ENCODE peak calls at places on chromosome 10, in ten cellular contexts. D is fibroblast of lung, T is PC-3, K is GM23248, U is neural progenitor cell, F is endothelial cell of umbilical vein, E is H9, R is IMR-90, O is astrocyte, C is mammary epithelial cell. V is an unnamed sample. For H4K20me1, the result is how much of the 10 kb centered on the place peaks cover.

GRCh38 chr10:29784175-29784773 is 149.5 kb upstream of the SVIL start:
- DNase-seq in R (peak), D (peak), U (no peak), C (peak), F (peak), K (peak), T (peak), O (peak), E (peak), V (no peak)

GRCh38 chr10:5196613-5197234 is at the start of gene AKR1C4:
- DNase-seq in D (no peak), F (no peak), R (no peak), E (no peak), K (no peak), T (no peak), O (no peak), U (no peak), C (no peak), V (no peak)

GRCh38 chr10:131177431-131178327 is 133.8 kb downstream of the TCERG1L start:
- DNase-seq in R (no peak), E (peak), D (no peak), U (no peak), K (no peak), T (no peak), O (no peak), C (no peak), F (no peak), V (no peak)

GRCh38 chr10:47325303-47326291 is 3.3 kb downstream of the GDF2 start:
- DNase-seq in D (no peak), C (no peak), T (no peak), O (no peak), K (no peak), R (no peak), U (no peak), E (no peak), F (no peak), V (no peak)

GRCh38 chr10:3482200-3482993 is 302.6 kb downstream of the KLF6 start:
- DNase-seq in C (peak), O (peak), R (peak), K (peak), D (peak), E (no peak), F (peak), T (peak), U (peak), V (peak)

GRCh38 chr10:114492351-114493037 is 88.2 kb upstream of the AFAP1L2 start:
- DNase-seq in R (peak), F (peak), E (no peak), T (no peak), U (no peak), K (no peak), C (no peak), O (peak), D (no peak), V (no peak)

GRCh38 chr10:72276421-72277339 is 3.0 kb downstream of the DDIT4 start:
- DNase-seq in R (peak), E (no peak), O (no peak), U (no peak), D (peak), F (no peak), K (peak), T (no peak), C (peak), V (no peak)

GRCh38 chr10:76072384-76072783 is 641.0 kb downstream of the LRMDA start:
- DNase-seq in F (no peak), U (no peak), D (no peak), K (no peak), R (no peak), O (no peak), E (no peak), T (no peak), C (no peak), V (no peak)

GRCh38 chr10:11858093-11858492 is 34.9 kb downstream of the PROSER2 start:
- DNase-seq in E (no peak), O (no peak), D (no peak), R (no peak), U (no peak), C (no peak), F (no peak), T (no peak), K (no peak), V (no peak)

GRCh38 chr10:69498711-69499471 is 47.6 kb downstream of the TSPAN15 start:
- DNase-seq in E (no peak), F (no peak), O (no peak), R (no peak), D (no peak), C (no peak), T (peak), K (peak), U (no peak), V (no peak)

GRCh38 chr10:79239275-79239779 is 107.9 kb upstream of the PPIF start:
- DNase-seq in U (peak), C (peak), E (peak), O (peak), T (peak), R (peak), D (peak), K (peak), F (no peak), V (no peak)

GRCh38 chr10:6299234-6299633 is 96.5 kb downstream of the PFKFB3 start:
- DNase-seq in E (no peak), O (peak), R (no peak), C (peak), D (no peak), U (no peak), K (no peak), F (no peak), T (peak), V (no peak)

GRCh38 chr10:69057951-69058297 is 30.0 kb upstream of the SRGN start:
- DNase-seq in F (no peak), T (no peak), D (no peak), C (peak), E (no peak), K (peak), R (peak), U (no peak), O (peak), V (no peak)

GRCh38 chr10:101803511-101803910 is 14.7 kb downstream of the OGA start:
- DNase-seq in D (no peak), F (no peak), E (no peak), R (peak), O (no peak), U (no peak), K (no peak), T (no peak), C (no peak), V (no peak)

DNA sequence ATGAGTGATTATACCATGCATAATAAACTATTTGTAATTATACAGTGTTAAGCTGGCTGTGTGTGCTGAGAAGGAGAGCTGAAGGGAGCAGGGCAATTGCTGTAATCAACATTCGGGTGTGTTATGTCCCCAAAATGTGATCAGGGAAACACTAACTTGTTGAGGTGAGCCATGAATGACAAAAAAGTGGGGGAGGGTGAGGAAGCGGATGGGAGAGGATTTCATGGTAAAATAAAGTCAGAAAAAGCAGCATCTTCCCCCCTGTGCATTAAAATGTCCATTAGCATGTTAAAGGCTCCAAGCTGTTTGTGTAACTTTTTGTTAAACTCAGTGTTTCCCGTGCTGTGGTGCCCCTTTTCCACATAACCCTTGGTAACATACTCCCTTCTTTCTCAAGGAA is 84.9 kb downstream of the ARID5B start:
- DNase-seq in U (no peak), D (no peak), R (no peak), C (no peak), K (no peak), O (no peak), T (no peak), F (no peak), E (no peak), V (no peak)
- H3K9ac ChIP-seq in U (no peak), D (no peak), R (no peak), C (no peak), K (no peak), O (no peak), T (no peak), F (no peak), E (no peak), V (no peak)

DNA sequence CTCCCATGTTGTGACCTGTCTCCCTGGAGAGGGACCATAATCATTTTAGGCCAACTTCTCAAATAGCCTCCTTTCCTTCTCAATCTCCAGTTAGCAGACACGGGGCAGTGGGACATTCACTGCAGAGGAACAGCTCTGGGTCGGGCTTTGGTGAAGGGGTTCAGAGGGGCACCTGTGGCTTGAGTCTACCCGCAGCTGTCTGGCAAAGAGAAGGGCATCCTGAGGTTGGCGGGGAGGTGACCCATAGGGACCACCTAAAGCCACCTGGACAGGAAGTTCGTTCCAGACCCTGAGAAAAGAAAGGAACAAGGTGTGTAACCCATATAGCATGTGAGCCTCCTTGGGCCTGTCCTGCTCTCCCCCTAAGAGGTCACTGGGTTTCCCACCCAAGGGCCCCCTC is 155.0 kb downstream of the OAT start:
- DNase-seq in E (no peak), R (no peak), F (no peak), C (no peak), O (no peak), K (no peak), T (no peak), U (no peak), D (no peak), V (no peak)
- H4K20me1 ChIP-seq in E (under half), R (under half), F (under half), C (under half), O (under half), K (under half), T (under half), U (under half), D (under half), V (under half)

DNA sequence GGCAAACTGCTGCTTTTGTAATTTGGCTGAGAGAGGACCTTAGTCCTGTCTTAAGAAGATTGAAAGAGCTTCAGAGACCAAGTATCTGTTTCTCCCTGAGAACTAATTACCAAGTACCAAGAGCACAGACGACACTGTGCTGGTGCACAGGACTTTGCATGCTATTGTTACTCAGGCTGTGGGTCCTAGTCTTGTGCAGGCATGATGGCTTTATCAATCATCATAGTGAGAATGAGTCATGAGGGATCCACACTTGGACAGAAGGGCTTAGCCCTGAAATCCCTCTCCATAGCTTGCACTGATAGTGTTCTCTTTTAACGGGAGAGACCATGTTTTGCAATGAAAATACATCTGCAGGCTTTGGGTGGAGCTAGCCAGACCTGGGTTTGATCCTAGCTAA is 93.3 kb downstream of the SORCS3 start:
- DNase-seq in R (no peak), E (no peak), F (no peak), K (no peak), T (no peak), D (no peak), O (no peak), C (peak), U (no peak), V (no peak)
- H2AFZ ChIP-seq in R (no peak), E (no peak), F (no peak), K (no peak), T (no peak), D (no peak), O (no peak), C (no peak), U (no peak), V (no peak)

GRCh38 chr10:13658864-13659685 is 72.3 kb downstream of the PRPF18 start:
- DNase-seq in D (no peak), E (no peak), C (no peak), U (no peak), O (no peak), R (no peak), F (peak), K (no peak), T (no peak), V (no peak)

GRCh38 chr10:13658256-13658655 is 71.5 kb downstream of the PRPF18 start:
- DNase-seq in C (no peak), U (no peak), E (no peak), F (no peak), O (no peak), K (no peak), R (no peak), T (no peak), D (no peak), V (no peak)

GRCh38 chr10:13660545-13660920 is 73.8 kb downstream of the PRPF18 start:
- DNase-seq in K (peak), O (peak), R (peak), U (no peak), F (no peak), D (peak), T (no peak), C (peak), E (no peak), V (no peak)

GRCh38 chr10:13661261-13661660 is 74.5 kb downstream of the PRPF18 start:
- DNase-seq in D (peak), T (no peak), K (no peak), U (peak), C (no peak), F (no peak), E (no peak), R (no peak), O (no peak), V (no peak)

DNA sequence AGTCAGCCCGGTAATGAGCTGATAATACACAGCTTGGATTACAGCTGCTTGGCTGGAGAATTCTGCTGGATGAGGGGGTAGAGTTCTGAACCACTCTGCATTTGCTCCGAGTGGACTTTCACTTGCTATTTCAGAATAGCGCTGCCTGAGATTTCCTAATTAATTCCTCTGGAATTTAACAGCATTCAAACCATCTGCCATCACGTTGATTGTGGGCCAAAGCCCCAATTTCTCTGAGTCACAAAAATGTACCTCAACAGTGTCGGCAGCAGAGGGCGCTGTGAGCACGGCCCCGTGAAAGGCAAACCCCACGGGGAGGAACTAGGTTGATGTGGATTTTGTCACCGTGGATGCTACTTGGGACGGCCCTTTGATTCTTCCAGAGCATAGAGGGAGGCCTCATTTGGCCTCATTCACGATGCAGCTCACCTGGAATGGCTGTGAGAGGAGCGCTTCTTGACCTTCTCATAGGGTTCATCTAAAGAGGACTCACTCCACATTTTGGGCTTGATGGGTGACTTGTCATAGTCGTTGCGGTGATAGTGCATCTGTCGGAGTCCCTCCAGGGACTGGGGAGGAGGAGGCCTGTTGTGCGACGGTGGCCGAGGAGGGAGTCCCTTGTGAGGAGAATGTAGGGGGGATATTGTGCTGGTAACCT is 73.3 kb downstream of the PRPF18 start:
- DNase-seq in O (peak), T (peak), D (peak), C (peak), U (peak), K (peak), R (peak), E (no peak), F (peak), V (peak)
- H3K9ac ChIP-seq in O (peak), T (no peak), D (peak), C (peak), U (no peak), K (peak), R (no peak), E (no peak), F (no peak), V (no peak)

GRCh38 chr10:535051-535450 is 154.4 kb downstream of the DIP2C start:
- DNase-seq in F (no peak), D (no peak), O (no peak), R (no peak), K (no peak), C (no peak), E (no peak), U (no peak), T (no peak), V (no peak)
- H4K20me1 ChIP-seq in F (under half), D (under half), O (half or more), R (half or more), K (under half), C (under half), E (under half), U (half or more), T (under half), V (under half)